ENCODE peak calls at places on chromosomes 12 and 14, in ten cellular contexts. One of them, this sample, is unnamed.

GRCh38 chr12:118188690-118189371 is 52.9 kb downstream of the PEBP1 start:
- DNase-seq in CD8-positive, alpha-beta memory T cell: no peak
- DNase-seq in mesothelial cell of epicardium: no peak
- DNase-seq in tibial artery: peak; percentile 29
- DNase-seq in heart right ventricle: peak; percentile 41
- DNase-seq in HCT116: no peak
- DNase-seq in astrocyte of the spinal cord: peak; percentile 69
- DNase-seq in erythroblast: peak; percentile 23
- DNase-seq in lung: no peak
- DNase-seq in islet precursor cell: no peak
- DNase-seq in this sample: peak; percentile 70

GRCh38 chr12:57430117-57430930 is 519 bp downstream of the R3HDM2 start:
- DNase-seq in CD8-positive, alpha-beta memory T cell: no peak
- DNase-seq in mesothelial cell of epicardium: no peak
- DNase-seq in tibial artery: peak; percentile 30
- DNase-seq in heart right ventricle: peak; percentile 55
- DNase-seq in HCT116: no peak
- DNase-seq in astrocyte of the spinal cord: peak; percentile 50
- DNase-seq in erythroblast: peak; percentile 83
- DNase-seq in lung: peak; percentile 42
- DNase-seq in islet precursor cell: peak; percentile 82
- DNase-seq in this sample: no peak

GRCh38 chr12:64318605-64319004 is 72.0 kb downstream of the C12orf56 start:
- DNase-seq in CD8-positive, alpha-beta memory T cell: no peak
- DNase-seq in mesothelial cell of epicardium: no peak
- DNase-seq in tibial artery: no peak
- DNase-seq in heart right ventricle: no peak
- DNase-seq in HCT116: no peak
- DNase-seq in astrocyte of the spinal cord: peak; percentile 3
- DNase-seq in erythroblast: no peak
- DNase-seq in lung: no peak
- DNase-seq in islet precursor cell: peak; percentile 82
- DNase-seq in this sample: no peak

GRCh38 chr12:69578283-69578682 is 7.0 kb upstream of the CCT2 start:
- DNase-seq in CD8-positive, alpha-beta memory T cell: no peak
- DNase-seq in mesothelial cell of epicardium: no peak
- DNase-seq in tibial artery: no peak
- DNase-seq in heart right ventricle: no peak
- DNase-seq in HCT116: no peak
- DNase-seq in astrocyte of the spinal cord: no peak
- DNase-seq in erythroblast: no peak
- DNase-seq in lung: no peak
- DNase-seq in islet precursor cell: no peak
- DNase-seq in this sample: no peak

GRCh38 chr12:85278598-85279448 is 1.2 kb upstream of the ALX1 start:
- DNase-seq in CD8-positive, alpha-beta memory T cell: peak; percentile 39
- DNase-seq in mesothelial cell of epicardium: no peak
- DNase-seq in tibial artery: no peak
- DNase-seq in heart right ventricle: peak; percentile 6
- DNase-seq in HCT116: no peak
- DNase-seq in astrocyte of the spinal cord: peak; percentile 19
- DNase-seq in erythroblast: no peak
- DNase-seq in lung: no peak
- DNase-seq in islet precursor cell: peak; percentile 64
- DNase-seq in this sample: no peak

GRCh38 chr12:132395192-132395907 is 66.0 kb upstream of the GALNT9 start:
- DNase-seq in CD8-positive, alpha-beta memory T cell: no peak
- DNase-seq in mesothelial cell of epicardium: no peak
- DNase-seq in tibial artery: peak; percentile 15
- DNase-seq in heart right ventricle: no peak
- DNase-seq in HCT116: no peak
- DNase-seq in astrocyte of the spinal cord: no peak
- DNase-seq in erythroblast: no peak
- DNase-seq in lung: no peak
- DNase-seq in islet precursor cell: no peak
- DNase-seq in this sample: no peak

GRCh38 chr12:64670856-64671639 is 60.8 kb downstream of the RASSF3 start:
- DNase-seq in CD8-positive, alpha-beta memory T cell: no peak
- DNase-seq in mesothelial cell of epicardium: no peak
- DNase-seq in tibial artery: no peak
- DNase-seq in heart right ventricle: no peak
- DNase-seq in HCT116: peak; percentile 59
- DNase-seq in astrocyte of the spinal cord: peak; percentile 63
- DNase-seq in erythroblast: peak; percentile 6
- DNase-seq in lung: peak; percentile 40
- DNase-seq in islet precursor cell: peak; percentile 83
- DNase-seq in this sample: no peak

GRCh38 chr12:7502612-7503011 is 965 bp downstream of the CD163 start:
- DNase-seq in CD8-positive, alpha-beta memory T cell: no peak
- DNase-seq in mesothelial cell of epicardium: no peak
- DNase-seq in tibial artery: no peak
- DNase-seq in heart right ventricle: no peak
- DNase-seq in HCT116: no peak
- DNase-seq in astrocyte of the spinal cord: no peak
- DNase-seq in erythroblast: no peak
- DNase-seq in lung: no peak
- DNase-seq in islet precursor cell: no peak
- DNase-seq in this sample: no peak

GRCh38 chr14:61323970-61324369 is 2.6 kb downstream of the PRKCH start:
- DNase-seq in CD8-positive, alpha-beta memory T cell: no peak
- DNase-seq in mesothelial cell of epicardium: no peak
- DNase-seq in tibial artery: no peak
- DNase-seq in heart right ventricle: no peak
- DNase-seq in HCT116: no peak
- DNase-seq in astrocyte of the spinal cord: no peak
- DNase-seq in erythroblast: no peak
- DNase-seq in lung: no peak
- DNase-seq in islet precursor cell: no peak
- DNase-seq in this sample: no peak

GRCh38 chr14:24381363-24382102 is 13.5 kb downstream of the NFATC4 start:
- DNase-seq in CD8-positive, alpha-beta memory T cell: no peak
- DNase-seq in mesothelial cell of epicardium: no peak
- DNase-seq in tibial artery: no peak
- DNase-seq in heart right ventricle: no peak
- DNase-seq in HCT116: no peak
- DNase-seq in astrocyte of the spinal cord: no peak
- DNase-seq in erythroblast: no peak
- DNase-seq in lung: no peak
- DNase-seq in islet precursor cell: no peak
- DNase-seq in this sample: no peak

GRCh38 chr12:21130998-21131397 is at the start of gene SLCO1B1:
- DNase-seq in CD8-positive, alpha-beta memory T cell: no peak
- DNase-seq in mesothelial cell of epicardium: no peak
- DNase-seq in tibial artery: no peak
- DNase-seq in heart right ventricle: no peak
- DNase-seq in HCT116: no peak
- DNase-seq in astrocyte of the spinal cord: no peak
- DNase-seq in erythroblast: no peak
- DNase-seq in lung: no peak
- DNase-seq in islet precursor cell: no peak
- DNase-seq in this sample: no peak

GRCh38 chr14:77088219-77088618 is 9.8 kb upstream of the CIPC start:
- DNase-seq in CD8-positive, alpha-beta memory T cell: no peak
- DNase-seq in mesothelial cell of epicardium: peak; percentile 53
- DNase-seq in tibial artery: no peak
- DNase-seq in heart right ventricle: no peak
- DNase-seq in HCT116: peak; percentile 71
- DNase-seq in astrocyte of the spinal cord: no peak
- DNase-seq in erythroblast: no peak
- DNase-seq in lung: peak; percentile 64
- DNase-seq in islet precursor cell: peak; percentile 96
- DNase-seq in this sample: no peak

GRCh38 chr12:105214141-105214540 is 21.8 kb downstream of the APPL2 start:
- DNase-seq in CD8-positive, alpha-beta memory T cell: no peak
- DNase-seq in mesothelial cell of epicardium: no peak
- DNase-seq in tibial artery: no peak
- DNase-seq in heart right ventricle: no peak
- DNase-seq in HCT116: no peak
- DNase-seq in astrocyte of the spinal cord: peak; percentile 56
- DNase-seq in erythroblast: no peak
- DNase-seq in lung: no peak
- DNase-seq in islet precursor cell: no peak
- DNase-seq in this sample: no peak

GRCh38 chr14:85333313-85333712 is 196.6 kb upstream of the FLRT2 start:
- DNase-seq in CD8-positive, alpha-beta memory T cell: no peak
- DNase-seq in mesothelial cell of epicardium: no peak
- DNase-seq in tibial artery: no peak
- DNase-seq in heart right ventricle: no peak
- DNase-seq in HCT116: no peak
- DNase-seq in astrocyte of the spinal cord: peak; percentile 41
- DNase-seq in erythroblast: no peak
- DNase-seq in lung: no peak
- DNase-seq in islet precursor cell: no peak
- DNase-seq in this sample: no peak

GRCh38 chr12:77089701-77090220 is 24.4 kb upstream of the E2F7 start:
- DNase-seq in CD8-positive, alpha-beta memory T cell: no peak
- DNase-seq in mesothelial cell of epicardium: no peak
- DNase-seq in tibial artery: no peak
- DNase-seq in heart right ventricle: no peak
- DNase-seq in HCT116: no peak
- DNase-seq in astrocyte of the spinal cord: no peak
- DNase-seq in erythroblast: no peak
- DNase-seq in lung: no peak
- DNase-seq in islet precursor cell: no peak
- DNase-seq in this sample: no peak

GRCh38 chr12:111067498-111067897 is 147.1 kb upstream of the MYL2 start:
- DNase-seq in CD8-positive, alpha-beta memory T cell: no peak
- DNase-seq in mesothelial cell of epicardium: no peak
- DNase-seq in tibial artery: no peak
- DNase-seq in heart right ventricle: no peak
- DNase-seq in HCT116: no peak
- DNase-seq in astrocyte of the spinal cord: no peak
- DNase-seq in erythroblast: no peak
- DNase-seq in lung: no peak
- DNase-seq in islet precursor cell: no peak
- DNase-seq in this sample: no peak

GRCh38 chr14:102225386-102225785 is 79.6 kb downstream of the MOK start:
- DNase-seq in CD8-positive, alpha-beta memory T cell: no peak
- DNase-seq in mesothelial cell of epicardium: no peak
- DNase-seq in tibial artery: no peak
- DNase-seq in heart right ventricle: no peak
- DNase-seq in HCT116: no peak
- DNase-seq in astrocyte of the spinal cord: no peak
- DNase-seq in erythroblast: no peak
- DNase-seq in lung: no peak
- DNase-seq in islet precursor cell: no peak
- DNase-seq in this sample: no peak

GRCh38 chr12:57234571-57235011 is 5.1 kb downstream of the SHMT2 start:
- DNase-seq in CD8-positive, alpha-beta memory T cell: no peak
- DNase-seq in mesothelial cell of epicardium: no peak
- DNase-seq in tibial artery: no peak
- DNase-seq in heart right ventricle: no peak
- DNase-seq in HCT116: no peak
- DNase-seq in astrocyte of the spinal cord: no peak
- DNase-seq in erythroblast: no peak
- DNase-seq in lung: no peak
- DNase-seq in islet precursor cell: peak; percentile 55
- DNase-seq in this sample: no peak

GRCh38 chr12:65170245-65170881 is 980 bp downstream of the LEMD3 start:
- DNase-seq in CD8-positive, alpha-beta memory T cell: peak; percentile 80
- DNase-seq in mesothelial cell of epicardium: peak; percentile 34
- DNase-seq in tibial artery: peak; percentile 46
- DNase-seq in heart right ventricle: peak; percentile 62
- DNase-seq in HCT116: peak; percentile 28
- DNase-seq in astrocyte of the spinal cord: peak; percentile 50
- DNase-seq in erythroblast: peak; percentile 89
- DNase-seq in lung: peak; percentile 69
- DNase-seq in islet precursor cell: peak; percentile 94
- DNase-seq in this sample: peak; percentile 25

GRCh38 chr12:26680724-26681455 is 152.1 kb downstream of the ITPR2 start:
- DNase-seq in CD8-positive, alpha-beta memory T cell: no peak
- DNase-seq in mesothelial cell of epicardium: no peak
- DNase-seq in tibial artery: no peak
- DNase-seq in heart right ventricle: no peak
- DNase-seq in HCT116: no peak
- DNase-seq in astrocyte of the spinal cord: no peak
- DNase-seq in erythroblast: no peak
- DNase-seq in lung: no peak
- DNase-seq in islet precursor cell: no peak
- DNase-seq in this sample: no peak

GRCh38 chr12:75606921-75607320 is 95.5 kb upstream of the KRR1 start:
- DNase-seq in CD8-positive, alpha-beta memory T cell: no peak
- DNase-seq in mesothelial cell of epicardium: no peak
- DNase-seq in tibial artery: no peak
- DNase-seq in heart right ventricle: no peak
- DNase-seq in HCT116: no peak
- DNase-seq in astrocyte of the spinal cord: no peak
- DNase-seq in erythroblast: no peak
- DNase-seq in lung: no peak
- DNase-seq in islet precursor cell: no peak
- DNase-seq in this sample: peak; percentile 39

GRCh38 chr14:28635387-28635786 is 131.2 kb upstream of the FOXG1 start:
- DNase-seq in CD8-positive, alpha-beta memory T cell: no peak
- DNase-seq in mesothelial cell of epicardium: no peak
- DNase-seq in tibial artery: no peak
- DNase-seq in heart right ventricle: no peak
- DNase-seq in HCT116: peak; percentile 3
- DNase-seq in astrocyte of the spinal cord: peak; percentile 72
- DNase-seq in erythroblast: peak; percentile 11
- DNase-seq in lung: no peak
- DNase-seq in islet precursor cell: no peak
- DNase-seq in this sample: peak; percentile 35

GRCh38 chr12:94684416-94684815 is 34.1 kb upstream of the TMCC3 start:
- DNase-seq in CD8-positive, alpha-beta memory T cell: no peak
- DNase-seq in mesothelial cell of epicardium: no peak
- DNase-seq in tibial artery: no peak
- DNase-seq in heart right ventricle: no peak
- DNase-seq in HCT116: no peak
- DNase-seq in astrocyte of the spinal cord: no peak
- DNase-seq in erythroblast: no peak
- DNase-seq in lung: no peak
- DNase-seq in islet precursor cell: peak; percentile 29
- DNase-seq in this sample: no peak

GRCh38 chr12:110165540-110166159 is 41.5 kb downstream of the IFT81 start:
- DNase-seq in CD8-positive, alpha-beta memory T cell: no peak
- DNase-seq in mesothelial cell of epicardium: no peak
- DNase-seq in tibial artery: no peak
- DNase-seq in heart right ventricle: no peak
- DNase-seq in HCT116: no peak
- DNase-seq in astrocyte of the spinal cord: no peak
- DNase-seq in erythroblast: no peak
- DNase-seq in lung: no peak
- DNase-seq in islet precursor cell: no peak
- DNase-seq in this sample: no peak

GRCh38 chr14:92459479-92460421 is 53.8 kb upstream of the RIN3 start:
- DNase-seq in CD8-positive, alpha-beta memory T cell: no peak
- DNase-seq in mesothelial cell of epicardium: no peak
- DNase-seq in tibial artery: no peak
- DNase-seq in heart right ventricle: peak; percentile 42
- DNase-seq in HCT116: no peak
- DNase-seq in astrocyte of the spinal cord: no peak
- DNase-seq in erythroblast: no peak
- DNase-seq in lung: no peak
- DNase-seq in islet precursor cell: peak; percentile 60
- DNase-seq in this sample: no peak

GRCh38 chr12:25615119-25615518 is 62.0 kb upstream of the LMNTD1 start:
- DNase-seq in CD8-positive, alpha-beta memory T cell: no peak
- DNase-seq in mesothelial cell of epicardium: no peak
- DNase-seq in tibial artery: no peak
- DNase-seq in heart right ventricle: no peak
- DNase-seq in HCT116: no peak
- DNase-seq in astrocyte of the spinal cord: peak; percentile 88
- DNase-seq in erythroblast: peak; percentile 1
- DNase-seq in lung: no peak
- DNase-seq in islet precursor cell: peak; percentile 73
- DNase-seq in this sample: no peak

GRCh38 chr12:113860950-113861349 is 105.2 kb downstream of the RBM19 start:
- DNase-seq in CD8-positive, alpha-beta memory T cell: no peak
- DNase-seq in mesothelial cell of epicardium: no peak
- DNase-seq in tibial artery: no peak
- DNase-seq in heart right ventricle: no peak
- DNase-seq in HCT116: no peak
- DNase-seq in astrocyte of the spinal cord: peak; percentile 90
- DNase-seq in erythroblast: no peak
- DNase-seq in lung: no peak
- DNase-seq in islet precursor cell: peak; percentile 92
- DNase-seq in this sample: no peak